ENCODE peak calls at places on chromosomes 12 and 14, in ten cellular contexts. N, G, F, U, H, X, I, Z, E and Q are unnamed samples.

GRCh38 chr14:59363545-59364226 is 101.5 kb downstream of the GPR135 start:
- DNase-seq in H (no peak), U (no peak), E (no peak), Z (no peak), G (peak), N (no peak), X (no peak), I (no peak), F (no peak), Q (no peak)

GRCh38 chr14:64388533-64389243 is 535 bp downstream of the MTHFD1 start:
- DNase-seq in H (peak), U (no peak), I (peak), N (peak), X (no peak), F (no peak), G (peak), E (peak), Z (no peak), Q (peak)

GRCh38 chr14:31583043-31583442 is 21.8 kb downstream of the NUBPL start:
- DNase-seq in Z (no peak), F (no peak), X (no peak), I (no peak), U (no peak), G (no peak), H (no peak), E (no peak), N (no peak), Q (no peak)

GRCh38 chr14:90675399-90675798 is 140.8 kb downstream of the TTC7B start:
- DNase-seq in G (peak), I (no peak), N (no peak), E (no peak), F (no peak), H (peak), Z (no peak), U (no peak), X (no peak), Q (no peak)

GRCh38 chr12:126667340-126667739 is 1599.6 kb upstream of the TMEM132C start:
- DNase-seq in E (no peak), H (no peak), F (no peak), G (no peak), X (no peak), Z (no peak), U (no peak), N (no peak), I (no peak), Q (no peak)

GRCh38 chr12:15601210-15601800 is 187.9 kb downstream of the EPS8 start:
- DNase-seq in Z (no peak), X (no peak), F (no peak), G (peak), N (no peak), H (no peak), I (no peak), U (peak), E (no peak), Q (no peak)

GRCh38 chr14:90140298-90140955 is 78.6 kb downstream of the KCNK13 start:
- DNase-seq in G (peak), F (no peak), Z (no peak), U (no peak), I (no peak), H (no peak), N (no peak), X (no peak), E (no peak), Q (no peak)

GRCh38 chr12:28104338-28104737 is 85.9 kb upstream of the CCDC91 start:
- DNase-seq in I (no peak), Z (no peak), X (no peak), E (no peak), G (no peak), F (no peak), U (no peak), H (no peak), N (no peak), Q (no peak)

GRCh38 chr14:80850197-80850814 is 91.2 kb downstream of the CEP128 start:
- DNase-seq in Z (no peak), F (no peak), G (peak), N (no peak), U (peak), I (no peak), X (no peak), E (no peak), H (no peak), Q (no peak)

GRCh38 chr12:76927170-76927784 is 48.5 kb upstream of the CSRP2 start:
- DNase-seq in E (peak), N (no peak), H (peak), G (peak), I (peak), X (no peak), U (peak), Z (no peak), F (no peak), Q (no peak)

GRCh38 chr12:17954788-17955187 is 135.2 kb downstream of the RERGL start:
- DNase-seq in N (no peak), X (no peak), F (no peak), I (no peak), Z (no peak), U (peak), G (no peak), E (no peak), H (no peak), Q (no peak)

GRCh38 chr14:68713782-68714181 is 79.1 kb downstream of the ZFP36L1 start:
- DNase-seq in F (no peak), X (no peak), G (no peak), E (no peak), Z (no peak), N (no peak), I (peak), U (no peak), H (no peak), Q (no peak)

GRCh38 chr12:128817115-128818015 is 6.4 kb downstream of the SLC15A4 start:
- DNase-seq in F (peak), E (peak), G (peak), H (peak), N (peak), U (no peak), Z (no peak), X (no peak), I (peak), Q (no peak)
- TF ChIP-seq POLR2A in F (no peak), E (no peak), G (no peak), H (no peak), N (no peak), U (no peak), Z (no peak), X (no peak), I (no peak), Q (no peak)

DNA sequence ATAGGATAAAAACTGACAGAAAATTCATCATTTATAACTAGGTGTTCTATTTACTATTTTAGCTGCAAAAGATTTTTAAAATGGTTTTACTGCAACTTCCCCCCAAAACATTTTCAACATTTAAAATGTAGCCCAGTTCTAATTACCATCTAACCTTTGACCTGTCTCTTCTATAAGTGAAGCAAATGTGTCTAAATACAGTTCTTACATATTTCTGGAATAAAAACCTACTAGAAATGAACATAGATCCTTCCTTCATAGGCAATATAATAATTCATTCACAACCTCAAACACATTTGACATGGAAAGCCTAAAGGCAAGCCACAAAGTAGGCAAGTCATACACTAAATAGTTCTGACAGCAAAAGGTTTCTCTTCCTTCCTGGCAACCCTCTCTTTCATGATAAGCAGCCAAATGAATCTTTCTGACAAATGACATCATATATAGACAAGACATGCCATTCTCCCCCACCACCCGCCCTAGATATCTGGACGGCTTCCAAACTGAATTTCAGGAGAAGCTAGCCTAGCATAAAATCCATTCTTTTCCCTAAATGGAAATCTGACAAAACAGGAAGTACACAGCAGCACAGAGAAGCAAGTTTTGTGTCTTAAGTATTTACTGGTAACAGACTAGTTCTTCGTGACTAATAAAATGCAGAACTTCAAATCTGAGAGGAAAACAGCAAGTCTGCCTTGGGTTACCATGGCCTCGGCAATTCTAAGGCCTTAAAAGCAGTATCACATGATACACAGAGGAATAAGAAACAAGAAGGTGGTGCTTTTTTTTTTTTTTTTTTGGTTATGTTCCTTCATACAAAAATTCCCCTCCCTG is 17.2 kb upstream of the ARID4A start:
- DNase-seq in G (peak), E (no peak), H (peak), Z (no peak), X (no peak), F (no peak), I (peak), U (peak), N (no peak), Q (no peak)
- H3K4me3 ChIP-seq in G (no peak), E (no peak), H (no peak), Z (no peak), X (no peak), F (peak), I (no peak), U (no peak), N (no peak), Q (no peak)

GRCh38 chr12:6952121-6952859 is 1.1 kb downstream of the PTPN6 start:
- DNase-seq in N (no peak), I (no peak), Z (no peak), U (no peak), X (peak), H (peak), G (no peak), E (no peak), F (no peak), Q (no peak)

GRCh38 chr12:6952860-6953416 is 1.8 kb downstream of the PTPN6 start:
- DNase-seq in I (no peak), E (no peak), N (no peak), Z (no peak), U (no peak), F (no peak), G (no peak), X (peak), H (no peak), Q (no peak)

GRCh38 chr12:6954754-6955461 is 3.8 kb downstream of the PTPN6 start:
- DNase-seq in G (no peak), Z (no peak), N (no peak), F (no peak), H (peak), E (no peak), U (no peak), X (peak), I (no peak), Q (no peak)

GRCh38 chr12:6954316-6954710 is 3.2 kb downstream of the PTPN6 start:
- DNase-seq in G (no peak), U (no peak), F (no peak), Z (no peak), I (no peak), X (no peak), N (no peak), H (no peak), E (no peak), Q (no peak)

DNA sequence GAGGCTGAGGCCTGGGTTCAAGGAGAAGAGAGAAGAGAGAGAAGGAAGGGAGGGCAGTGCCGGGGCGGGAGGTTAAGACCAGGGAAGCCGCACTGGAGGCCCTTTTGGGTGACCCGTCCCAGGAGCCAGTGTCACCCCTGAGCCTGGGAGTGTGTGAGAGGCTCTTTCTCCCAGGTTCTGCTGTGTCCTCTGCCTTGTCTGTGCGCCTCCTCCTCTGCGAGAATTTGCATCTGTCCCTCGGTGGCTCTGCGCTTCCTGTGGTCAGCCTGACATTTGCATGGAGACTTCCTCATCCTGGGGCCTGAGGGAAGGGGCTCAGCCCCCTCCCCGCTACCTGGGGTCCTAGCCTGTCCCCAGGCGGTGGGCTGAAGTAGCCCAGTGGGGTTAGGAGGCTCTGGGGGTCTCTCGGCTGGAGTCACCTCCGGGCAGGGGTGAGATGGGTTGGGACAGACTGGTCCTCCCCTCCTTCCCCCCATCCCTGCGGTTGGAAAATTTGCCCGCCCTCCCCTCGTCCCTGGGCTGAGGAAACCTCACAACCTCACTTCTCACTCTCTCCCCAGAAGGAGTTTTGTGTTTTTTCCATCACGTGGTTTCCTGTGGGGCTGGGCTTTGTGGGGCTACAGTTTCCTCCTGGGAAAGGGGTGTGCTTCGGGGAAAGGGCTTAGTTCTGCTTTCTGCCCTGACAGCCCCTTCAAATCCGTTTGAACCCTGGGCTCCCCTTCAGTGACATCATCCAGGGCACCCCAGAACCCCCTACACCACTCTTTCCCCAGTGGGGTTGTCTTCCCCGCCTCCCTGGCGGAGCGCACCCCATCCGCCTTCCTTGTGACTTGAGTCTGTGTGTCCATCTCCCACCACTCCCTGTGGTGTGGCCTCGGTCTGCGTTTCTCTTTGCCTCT is 2.5 kb downstream of the PTPN6 start:
- DNase-seq in E (peak), U (no peak), X (peak), I (no peak), G (no peak), H (peak), Z (no peak), N (peak), F (no peak), Q (no peak)
- TF ChIP-seq POLR2A in E (no peak), U (no peak), X (no peak), I (no peak), G (no peak), H (peak), Z (no peak), N (no peak), F (no peak), Q (no peak)

DNA sequence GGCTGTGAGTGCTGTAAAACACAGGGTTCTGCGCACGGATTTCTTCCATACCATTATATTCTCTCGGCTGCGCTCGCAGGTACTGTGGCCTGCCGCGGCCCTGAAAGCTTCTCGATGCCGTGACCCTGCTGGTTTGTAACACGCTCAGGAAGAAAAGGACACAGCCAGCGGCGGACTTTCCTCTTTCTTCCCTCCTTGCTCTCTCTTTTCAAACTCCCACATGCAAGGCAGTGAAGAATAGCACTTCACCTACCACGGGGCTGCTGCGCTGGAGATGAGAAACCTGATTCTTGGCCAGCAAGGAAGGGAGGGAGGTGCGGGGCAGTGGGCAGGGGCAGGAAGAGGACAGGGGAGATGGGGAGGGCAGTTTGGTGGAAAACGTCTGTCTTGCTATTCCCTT is 130.2 kb downstream of the RBM19 start:
- DNase-seq in N (no peak), G (no peak), E (no peak), Z (no peak), F (no peak), U (no peak), I (no peak), X (no peak), H (no peak), Q (no peak)
- H3K4me3 ChIP-seq in N (no peak), G (no peak), E (no peak), Z (no peak), F (no peak), U (no peak), I (no peak), X (no peak), H (no peak), Q (no peak)

GRCh38 chr14:93329965-93330608 is 2.7 kb downstream of the BTBD7 start:
- DNase-seq in G (no peak), Z (no peak), I (no peak), H (no peak), U (no peak), E (no peak), F (no peak), X (no peak), N (no peak), Q (no peak)

GRCh38 chr14:93331375-93332031 is 1.3 kb downstream of the BTBD7 start:
- DNase-seq in Z (no peak), E (no peak), G (no peak), H (peak), U (no peak), F (no peak), N (no peak), X (peak), I (peak), Q (no peak)

GRCh38 chr14:93332032-93332852 is 594 bp downstream of the BTBD7 start:
- DNase-seq in F (no peak), X (peak), U (no peak), N (peak), I (no peak), Z (no peak), E (peak), G (peak), H (peak), Q (peak)

GRCh38 chr14:93333631-93334095 is 827 bp upstream of the BTBD7 start:
- DNase-seq in Z (no peak), X (no peak), F (no peak), I (no peak), U (no peak), E (no peak), G (no peak), H (no peak), N (no peak), Q (no peak)

GRCh38 chr14:93332853-93333630 is at the start of gene BTBD7:
- DNase-seq in F (peak), U (peak), E (peak), Z (peak), X (peak), N (peak), I (peak), G (peak), H (peak), Q (peak)
- TF ChIP-seq POLR2A in F (no peak), U (peak), E (no peak), Z (peak), X (peak), N (peak), I (peak), G (peak), H (peak), Q (peak)

GRCh38 chr14:93328546-93328945 is 4.3 kb downstream of the BTBD7 start:
- DNase-seq in X (no peak), F (no peak), N (no peak), E (no peak), U (no peak), Z (no peak), H (no peak), G (no peak), I (no peak), Q (no peak)

GRCh38 chr14:93326196-93326595 is 6.6 kb downstream of the BTBD7 start:
- DNase-seq in H (no peak), X (no peak), E (no peak), N (no peak), G (no peak), I (no peak), F (no peak), Z (no peak), U (no peak), Q (no peak)

GRCh38 chr14:93330609-93331000 is 2.2 kb downstream of the BTBD7 start:
- DNase-seq in F (no peak), I (no peak), U (no peak), Z (no peak), E (no peak), G (no peak), H (no peak), N (no peak), X (no peak), Q (no peak)
- H3K4me3 ChIP-seq in F (no peak), I (no peak), U (no peak), Z (no peak), E (peak), G (no peak), H (no peak), N (peak), X (no peak), Q (no peak)

GRCh38 chr12:101204598-101205304 is 5.3 kb downstream of the SLC5A8 start:
- DNase-seq in X (no peak), F (no peak), I (no peak), H (peak), G (no peak), U (no peak), N (no peak), E (no peak), Z (no peak), Q (no peak)

GRCh38 chr12:101207086-101207780 is 2.8 kb downstream of the SLC5A8 start:
- DNase-seq in U (no peak), G (no peak), Z (no peak), E (no peak), I (no peak), N (no peak), H (no peak), F (no peak), X (no peak), Q (no peak)

GRCh38 chr12:101209319-101210302 is at the start of gene SLC5A8:
- DNase-seq in E (no peak), X (peak), F (no peak), N (no peak), I (no peak), Z (no peak), G (no peak), U (no peak), H (peak), Q (no peak)
- TF ChIP-seq POLR2A in E (no peak), X (no peak), F (no peak), N (no peak), I (no peak), Z (no peak), G (no peak), U (no peak), H (no peak), Q (no peak)

GRCh38 chr12:53217049-53217929 is 10.2 kb upstream of the ITGB7 start:
- DNase-seq in U (no peak), I (no peak), G (no peak), F (peak), H (peak), Z (no peak), E (peak), N (no peak), X (no peak), Q (no peak)

GRCh38 chr12:53219116-53219955 is 12.3 kb upstream of the ITGB7 start:
- DNase-seq in X (peak), H (no peak), N (peak), E (no peak), I (no peak), F (no peak), U (peak), Z (no peak), G (peak), Q (no peak)

GRCh38 chr12:53219956-53220856 is 11.8 kb downstream of the RARG start:
- DNase-seq in Z (no peak), H (peak), E (peak), U (peak), N (peak), F (peak), X (peak), I (peak), G (peak), Q (no peak)

GRCh38 chr12:53218551-53219114 is 11.6 kb upstream of the ITGB7 start:
- DNase-seq in G (no peak), H (no peak), X (peak), E (no peak), I (no peak), U (no peak), Z (no peak), F (no peak), N (no peak), Q (no peak)

DNA sequence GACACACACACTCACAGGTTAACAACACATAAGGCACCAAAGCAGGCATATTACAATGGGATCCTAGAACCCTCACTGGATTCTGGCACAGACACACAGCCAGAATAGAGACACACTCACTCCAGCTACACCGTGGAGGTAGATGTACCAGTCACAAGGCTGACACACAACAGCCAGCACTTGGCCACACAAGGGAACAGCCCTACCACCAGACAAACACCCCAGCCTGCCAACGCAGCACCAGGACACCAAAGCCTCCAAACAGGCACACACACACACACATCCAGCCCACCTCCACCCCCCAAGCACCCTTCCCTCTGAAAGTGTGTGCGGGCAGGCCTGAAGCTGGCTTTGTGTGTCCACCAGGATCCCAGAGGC is 10.9 kb upstream of the ITGB7 start:
- DNase-seq in U (no peak), N (no peak), G (peak), Z (no peak), X (no peak), F (no peak), I (no peak), E (no peak), H (no peak), Q (no peak)
- H3K4me3 ChIP-seq in U (no peak), N (peak), G (peak), Z (peak), X (peak), F (peak), I (peak), E (peak), H (no peak), Q (no peak)